ENCODE peak calls at places on chromosome 11, in ten cellular contexts. S is uterus, K is tibial artery, X is H9, R is HepG2, B is neural progenitor cell, C is transverse colon, Y is MM.1S, G is psoas muscle, Z is IMR-90. J is an unnamed sample.
A peak's percentile ranks its signal among the peaks of the same experiment; 100 is the strongest.

GRCh38 chr11:102534261-102534872 is 3.8 kb upstream of the MMP7 start:
- DNase-seq in R (peak; percentile 12), C (no peak), X (no peak), S (no peak), Z (no peak), G (no peak), B (no peak), Y (no peak), K (no peak), J (no peak)

GRCh38 chr11:28521075-28521474 is 412.9 kb downstream of the METTL15 start:
- DNase-seq in Y (no peak), C (no peak), R (no peak), S (no peak), K (no peak), X (no peak), B (no peak), G (no peak), Z (peak; percentile 4), J (no peak)

GRCh38 chr11:82980292-82980691 is 78.8 kb downstream of the DDIAS start:
- DNase-seq in G (no peak), X (no peak), Y (no peak), S (no peak), C (no peak), R (no peak), B (no peak), Z (peak; percentile 84), K (no peak), J (no peak)

GRCh38 chr11:2746401-2747230 is 46.8 kb upstream of the KCNQ1OT1 start:
- DNase-seq in Z (no peak), S (no peak), R (no peak), C (no peak), X (no peak), Y (no peak), K (no peak), G (peak; percentile 47), B (no peak), J (no peak)

GRCh38 chr11:80280737-80281136 is 839.9 kb upstream of the TENM4 start:
- DNase-seq in R (no peak), S (no peak), K (no peak), X (no peak), Y (no peak), B (no peak), C (no peak), Z (no peak), G (peak; percentile 49), J (no peak)

GRCh38 chr11:72303179-72303578 is 59.2 kb upstream of the PHOX2A start:
- DNase-seq in R (no peak), Y (no peak), Z (no peak), G (no peak), X (peak; percentile 9), C (no peak), S (no peak), B (no peak), K (no peak), J (no peak)

GRCh38 chr11:113722221-113722620 is 16.1 kb upstream of the TMPRSS5 start:
- DNase-seq in X (no peak), Y (no peak), C (no peak), S (no peak), R (no peak), K (no peak), B (no peak), G (no peak), Z (no peak), J (no peak)

GRCh38 chr11:100269511-100269910 is 417.6 kb upstream of the ARHGAP42 start:
- DNase-seq in B (no peak), C (no peak), R (no peak), X (no peak), S (no peak), Z (no peak), K (no peak), Y (no peak), G (no peak), J (no peak)

GRCh38 chr11:119295178-119295577 is 21.8 kb downstream of the MCAM start:
- DNase-seq in C (no peak), X (no peak), G (no peak), B (no peak), Z (no peak), R (no peak), Y (no peak), K (no peak), S (no peak), J (no peak)

GRCh38 chr11:45886816-45887520 is 1.5 kb downstream of the MAPK8IP1 start:
- DNase-seq in G (no peak), C (no peak), Z (no peak), B (no peak), R (no peak), X (no peak), Y (no peak), K (no peak), S (no peak), J (no peak)

GRCh38 chr11:2166091-2166851 is 5.3 kb upstream of the INS start:
- DNase-seq in X (peak; percentile 69), B (peak; percentile 67), S (no peak), G (no peak), C (no peak), K (no peak), Z (no peak), R (no peak), Y (no peak), J (no peak)

GRCh38 chr11:1134848-1135445 is 22.8 kb upstream of the MUC5AC start:
- DNase-seq in S (no peak), R (no peak), Z (no peak), K (no peak), C (no peak), Y (no peak), G (no peak), X (no peak), B (no peak), J (no peak)

GRCh38 chr11:7514099-7514725 is 413 bp downstream of the PPFIBP2 start:
- DNase-seq in Y (peak; percentile 10), R (no peak), Z (no peak), G (peak; percentile 66), K (peak; percentile 33), B (peak; percentile 42), C (peak; percentile 54), S (no peak), X (no peak), J (no peak)

GRCh38 chr11:26762089-26762488 is 40.2 kb upstream of the SLC5A12 start:
- DNase-seq in R (no peak), Z (no peak), K (no peak), G (no peak), S (no peak), X (no peak), B (no peak), Y (peak; percentile 63), C (no peak), J (no peak)

GRCh38 chr11:95095858-95096587 is 6.4 kb downstream of the ENDOD1 start:
- DNase-seq in S (no peak), K (no peak), X (no peak), B (no peak), R (no peak), C (no peak), Y (peak; percentile 55), G (no peak), Z (peak; percentile 53), J (no peak)
- H3K4me1 ChIP-seq in S (peaks cover 4% of the 10 kb centered on the region), K (peaks cover 90% of the 10 kb centered on the region), X (peaks cover 4% of the 10 kb centered on the region), B (no peaks in the 10 kb centered on the region), R (peaks cover 28% of the 10 kb centered on the region), C (peaks cover 73% of the 10 kb centered on the region), Y (peaks cover 14% of the 10 kb centered on the region), G (peaks cover 71% of the 10 kb centered on the region), Z (peaks cover 4% of the 10 kb centered on the region), J (peaks cover 7% of the 10 kb centered on the region)

GRCh38 chr11:38824573-38824972 is 2226.5 kb upstream of the RAG2 start:
- DNase-seq in Z (peak; percentile 19), G (no peak), K (no peak), X (no peak), B (peak; percentile 22), C (no peak), R (peak; percentile 8), Y (peak; percentile 15), S (no peak), J (no peak)
- TF ChIP-seq CTCF in Z (peak; percentile 32), G (no peak), K (no peak), X (peak; percentile 64), B (peak; percentile 56), C (no peak), R (no peak), Y (peak; percentile 22), S (no peak), J (no peak)

DNA sequence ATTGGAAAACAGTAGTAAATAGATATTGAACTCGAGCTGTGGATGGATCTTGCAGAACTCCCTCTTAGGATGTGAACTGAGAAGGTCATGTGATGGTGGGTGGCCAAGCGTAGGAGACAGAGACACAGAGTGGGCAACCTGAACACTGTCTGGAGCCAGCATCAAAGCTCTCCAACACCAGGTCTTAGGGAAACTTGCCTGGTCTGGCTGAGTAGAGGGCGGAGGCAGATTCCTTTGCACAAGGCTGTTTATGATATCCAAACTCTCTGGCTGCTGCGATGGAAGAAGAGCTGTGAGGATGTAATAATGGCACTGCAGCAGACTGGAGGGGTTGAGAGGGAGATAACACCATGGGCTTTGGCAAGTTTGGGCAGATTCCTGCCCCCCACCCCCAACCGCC is 10.1 kb downstream of the NAV2 start:
- DNase-seq in R (no peak), G (no peak), X (no peak), Z (peak; percentile 36), K (no peak), B (no peak), S (no peak), Y (no peak), C (no peak), J (no peak)
- H3K4me1 ChIP-seq in R (no peaks in the 10 kb centered on the region), G (no peaks in the 10 kb centered on the region), X (no peaks in the 10 kb centered on the region), Z (peaks cover 21% of the 10 kb centered on the region), K (peaks cover 100% of the 10 kb centered on the region), B (peaks cover 10% of the 10 kb centered on the region), S (no peaks in the 10 kb centered on the region), Y (peaks cover 9% of the 10 kb centered on the region), C (peaks cover 20% of the 10 kb centered on the region), J (peaks cover 6% of the 10 kb centered on the region)

GRCh38 chr11:43511959-43512358 is 153.2 kb downstream of the TTC17 start:
- DNase-seq in R (no peak), Y (no peak), S (no peak), C (no peak), Z (no peak), X (no peak), G (no peak), B (no peak), K (no peak), J (no peak)

GRCh38 chr11:43518407-43519165 is 159.9 kb downstream of the TTC17 start:
- DNase-seq in R (no peak), G (no peak), X (no peak), Y (no peak), K (no peak), Z (peak; percentile 34), C (no peak), B (no peak), S (no peak), J (no peak)

GRCh38 chr11:43516316-43516820 is 157.6 kb downstream of the TTC17 start:
- DNase-seq in Y (no peak), S (no peak), B (peak; percentile 83), R (no peak), X (no peak), C (no peak), K (no peak), G (no peak), Z (no peak), J (no peak)

GRCh38 chr11:43517518-43517917 is 158.8 kb downstream of the TTC17 start:
- DNase-seq in Z (peak; percentile 26), S (no peak), K (no peak), R (no peak), G (no peak), X (no peak), Y (no peak), B (no peak), C (no peak), J (no peak)

DNA sequence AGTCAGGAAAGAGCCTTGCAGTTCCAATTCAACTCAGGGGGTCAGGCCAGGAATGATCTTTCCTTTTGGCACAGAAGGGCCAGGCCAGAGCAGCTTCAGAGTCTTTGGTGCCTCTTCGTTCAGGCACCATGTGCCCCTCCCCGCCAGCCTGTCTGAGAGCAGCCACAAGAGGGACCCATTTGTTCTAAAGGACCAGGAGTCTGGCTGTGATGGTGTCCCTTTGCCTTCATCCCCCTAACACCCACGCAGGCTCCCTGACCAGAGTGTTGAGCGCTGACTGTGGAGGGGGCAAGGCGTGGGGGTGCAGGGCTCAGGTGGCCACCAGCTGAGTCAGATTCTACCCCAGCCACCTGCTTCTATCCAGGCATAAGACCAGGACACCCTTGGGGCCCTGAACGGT is 156.4 kb downstream of the TTC17 start:
- DNase-seq in Z (no peak), S (no peak), R (peak; percentile 23), B (peak; percentile 44), C (no peak), K (no peak), Y (no peak), X (peak; percentile 72), G (no peak), J (no peak)
- TF ChIP-seq CTCF in Z (peak; percentile 10), S (no peak), R (peak; percentile 61), B (peak; percentile 41), C (no peak), K (no peak), Y (peak; percentile 10), X (peak; percentile 65), G (no peak), J (no peak)

J was measured in lung.